ENCODE peak calls at places on chromosomes 6 and 20, in seven cellular contexts. G is A549, Z is fibroblast of pulmonary artery, D is HCT116, R is adrenal gland, A is tibial nerve, S is IMR-90. H is an unnamed sample.

GRCh38 chr6:166625356-166625755 is 1.7 kb downstream of the RPS6KA2 start:
- DNase-seq in G (no peak), A (no peak), R (no peak), S (peak; percentile 74), D (no peak), Z (peak; percentile 88), H (no peak)

GRCh38 chr20:21251278-21251677 is 51.9 kb upstream of the XRN2 start:
- DNase-seq in A (no peak), D (no peak), R (peak; percentile 16), Z (no peak), G (no peak), S (no peak), H (no peak)

GRCh38 chr6:32816746-32817204 is at the start of gene HLA-DOB:
- DNase-seq in Z (peak; percentile 56), A (peak; percentile 16), R (no peak), D (peak; percentile 40), G (no peak), S (peak; percentile 10), H (peak; percentile 30)

GRCh38 chr6:134674562-134674961 is 275.3 kb downstream of the ALDH8A1 start:
- DNase-seq in R (no peak), S (no peak), D (no peak), Z (no peak), A (no peak), G (no peak), H (no peak)

GRCh38 chr6:119161450-119161849 is 83.0 kb upstream of the FAM184A start:
- DNase-seq in Z (no peak), R (no peak), G (no peak), D (no peak), S (no peak), A (no peak), H (no peak)

GRCh38 chr6:168789699-168790098 is 348.7 kb downstream of the SMOC2 start:
- DNase-seq in A (no peak), S (no peak), G (no peak), R (no peak), D (no peak), Z (no peak), H (no peak)

GRCh38 chr6:42813074-42813645 is 31.3 kb downstream of the BICRAL start:
- DNase-seq in D (no peak), Z (no peak), A (no peak), S (no peak), R (no peak), G (no peak), H (no peak)

GRCh38 chr6:46217671-46218131 is 46.9 kb upstream of the ENPP5 start:
- DNase-seq in Z (peak; percentile 44), D (no peak), R (peak; percentile 67), S (no peak), G (no peak), A (peak; percentile 54), H (no peak)

GRCh38 chr6:99026135-99026534 is 78.4 kb upstream of the FBXL4 start:
- DNase-seq in R (no peak), S (no peak), A (no peak), Z (no peak), D (no peak), G (no peak), H (peak; percentile 28)

GRCh38 chr6:144415835-144416237 is 130.7 kb downstream of the UTRN start:
- DNase-seq in S (peak; percentile 84), A (no peak), R (no peak), G (no peak), D (no peak), Z (peak; percentile 72), H (no peak)

GRCh38 chr6:70310063-70310694 is 7.3 kb upstream of the COL9A1 start:
- DNase-seq in Z (peak; percentile 67), G (no peak), A (peak; percentile 16), R (no peak), S (peak; percentile 53), D (peak; percentile 40), H (peak; percentile 49)

GRCh38 chr6:1871936-1872335 is 262.2 kb downstream of the FOXC1 start:
- DNase-seq in Z (no peak), A (no peak), G (no peak), D (no peak), S (no peak), R (no peak), H (no peak)

GRCh38 chr20:24764027-24764797 is 184.9 kb upstream of the CST7 start:
- DNase-seq in D (no peak), S (no peak), G (no peak), A (no peak), R (no peak), Z (no peak), H (no peak)

GRCh38 chr20:64222273-64222672 is 33.3 kb upstream of the PCMTD2 start:
- DNase-seq in D (no peak), A (no peak), Z (peak; percentile 10), G (no peak), R (peak; percentile 59), S (peak; percentile 37), H (no peak)

GRCh38 chr6:32941412-32941784 is 570 bp upstream of the HLA-DMB start:
- DNase-seq in A (no peak), S (no peak), G (no peak), D (no peak), R (no peak), Z (no peak), H (no peak)

GRCh38 chr6:146355521-146356100 is 188.0 kb upstream of the RAB32 start:
- DNase-seq in R (no peak), D (no peak), A (no peak), G (no peak), S (no peak), Z (no peak), H (no peak)

GRCh38 chr20:43744966-43745733 is 18.3 kb upstream of the GTSF1L start:
- DNase-seq in G (no peak), Z (no peak), R (no peak), A (no peak), S (no peak), D (no peak), H (no peak)

GRCh38 chr6:143372199-143372882 is 78.2 kb downstream of the ADAT2 start:
- DNase-seq in A (no peak), R (no peak), Z (no peak), G (no peak), S (no peak), D (no peak), H (no peak)

GRCh38 chr6:140736227-140736626 is 1361.8 kb upstream of the CITED2 start:
- DNase-seq in G (no peak), S (no peak), Z (peak; percentile 75), D (no peak), A (no peak), R (no peak), H (no peak)

GRCh38 chr6:2021713-2022125 is 223.7 kb downstream of the GMDS start:
- DNase-seq in G (no peak), S (peak; percentile 77), A (peak; percentile 86), Z (peak; percentile 59), D (no peak), R (peak; percentile 29), H (no peak)

GRCh38 chr20:41387433-41387832 is 20.8 kb upstream of the EMILIN3 start:
- DNase-seq in Z (no peak), G (no peak), R (no peak), A (no peak), S (no peak), D (no peak), H (no peak)

GRCh38 chr6:157223021-157223430 is 100.3 kb downstream of the TMEM242 start:
- DNase-seq in D (no peak), Z (no peak), R (no peak), A (no peak), S (no peak), G (no peak), H (no peak)

GRCh38 chr6:137258170-137258569 is 39.0 kb upstream of the IFNGR1 start:
- DNase-seq in G (no peak), D (no peak), Z (peak; percentile 45), R (no peak), S (no peak), A (no peak), H (no peak)

GRCh38 chr20:1075564-1075963 is 42.8 kb upstream of the PSMF1 start:
- DNase-seq in A (no peak), D (no peak), G (no peak), S (no peak), Z (no peak), R (no peak), H (no peak)

GRCh38 chr20:50731930-50732690 is 730 bp downstream of the PARD6B start:
- DNase-seq in A (no peak), G (peak; percentile 58), D (no peak), Z (no peak), S (no peak), R (no peak), H (no peak)

GRCh38 chr6:18551228-18551627 is 164.1 kb downstream of the RNF144B start:
- DNase-seq in G (no peak), A (no peak), S (peak; percentile 72), D (no peak), R (no peak), Z (peak; percentile 76), H (no peak)

GRCh38 chr20:42530855-42531674 is 658.6 kb downstream of the PTPRT start:
- DNase-seq in D (no peak), S (no peak), Z (peak; percentile 3), A (no peak), R (no peak), G (peak; percentile 11), H (peak; percentile 81)

GRCh38 chr6:20408851-20409250 is 7.2 kb downstream of the E2F3 start:
- DNase-seq in Z (no peak), R (no peak), A (no peak), S (no peak), G (no peak), D (no peak), H (no peak)

GRCh38 chr6:40957616-40958492 is 81.2 kb downstream of the UNC5CL start:
- DNase-seq in S (peak; percentile 72), D (peak; percentile 24), G (peak; percentile 66), Z (peak; percentile 72), R (no peak), A (no peak), H (no peak)

GRCh38 chr6:22024973-22025467 is 271.8 kb downstream of the PRL start:
- DNase-seq in A (no peak), D (no peak), G (no peak), S (no peak), Z (no peak), R (no peak), H (no peak)
- H3K4me3 ChIP-seq in A (no peak overlapping the region), D (no peak overlapping the region), G (no peak overlapping the region), S (no peak overlapping the region), Z (no peak overlapping the region), R (no peak overlapping the region), H (peak overlapping the region; percentile 48)

GRCh38 chr6:56771929-56772607 is 129.4 kb upstream of the DST start:
- DNase-seq in R (no peak), A (no peak), G (no peak), D (no peak), S (no peak), Z (no peak), H (no peak)
- H3K4me3 ChIP-seq in R (no peak overlapping the region), A (no peak overlapping the region), G (no peak overlapping the region), D (no peak overlapping the region), S (no peak overlapping the region), Z (no peak overlapping the region), H (no peak overlapping the region)

GRCh38 chr6:90414352-90414751 is 117.7 kb upstream of the BACH2 start:
- DNase-seq in S (no peak), Z (no peak), A (no peak), R (no peak), G (no peak), D (no peak), H (peak; percentile 32)
- H3K4me3 ChIP-seq in S (no peak overlapping the region), Z (no peak overlapping the region), A (no peak overlapping the region), R (no peak overlapping the region), G (no peak overlapping the region), D (no peak overlapping the region), H (peak overlapping the region; percentile 10)

DNA sequence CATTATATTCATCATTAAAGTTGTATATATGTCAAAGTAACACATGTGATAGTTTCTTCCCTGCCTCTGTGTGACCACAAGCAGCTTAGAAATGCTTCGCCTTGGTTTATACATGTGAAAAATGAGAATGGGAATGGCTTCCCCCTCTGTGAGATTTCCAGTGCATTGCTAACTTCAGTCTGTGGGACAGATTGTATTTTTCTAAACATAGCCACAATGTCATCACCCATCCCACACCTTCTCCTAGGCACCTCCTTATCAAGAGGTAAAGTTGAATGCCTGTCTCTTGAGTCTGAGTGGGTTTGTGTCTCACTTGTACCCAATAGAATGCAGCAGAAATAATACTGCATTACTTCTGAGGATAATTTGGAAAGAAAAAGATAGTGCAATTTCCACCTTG is 27.8 kb downstream of the RIN2 start:
- DNase-seq in D (no peak), A (no peak), G (no peak), R (no peak), S (peak; percentile 42), Z (no peak), H (no peak)
- H3K4me3 ChIP-seq in D (no peak overlapping the region), A (no peak overlapping the region), G (no peak overlapping the region), R (no peak overlapping the region), S (no peak overlapping the region), Z (no peak overlapping the region), H (no peak overlapping the region)

H was measured in Jurkat, Clone E6-1.